ENCODE peak calls at places on chromosome 10, in seven cellular contexts. P is left lung, B is upper lobe of right lung, V is heart right ventricle, U is Panc1, I is HCT116, T is heart left ventricle. F is an unnamed sample.
A peak's percentile ranks its signal among the peaks of the same experiment; 100 is the strongest.

GRCh38 chr10:127755758-127756157 is 18.8 kb downstream of the FOXI2 start:
- ATAC-seq in U (no peak), I (no peak), V (no peak), B (peak; percentile 96), T (no peak), P (peak; percentile 88), F (no peak)

GRCh38 chr10:35890061-35890969 is 248.2 kb upstream of the FZD8 start:
- ATAC-seq in B (peak; percentile 70), P (no peak), I (no peak), U (peak; percentile 80), V (no peak), T (no peak), F (no peak)

GRCh38 chr10:98013122-98013521 is 17.3 kb downstream of the CRTAC1 start:
- ATAC-seq in I (peak; percentile 69), V (no peak), P (no peak), U (no peak), B (no peak), T (no peak), F (no peak)

GRCh38 chr10:11330383-11331020 is 280.9 kb downstream of the USP6NL start:
- ATAC-seq in B (no peak), I (no peak), P (no peak), V (peak; percentile 73), T (peak; percentile 42), U (no peak), F (no peak)

GRCh38 chr10:124688366-124688765 is 55.8 kb downstream of the FAM53B start:
- ATAC-seq in I (no peak), V (no peak), T (no peak), U (no peak), B (no peak), P (no peak), F (no peak)

GRCh38 chr10:33094263-33095051 is 136.4 kb upstream of the ITGB1 start:
- ATAC-seq in B (no peak), U (no peak), I (no peak), V (peak; percentile 75), P (no peak), T (peak; percentile 71), F (no peak)

GRCh38 chr10:55485827-55486226 is 684.8 kb upstream of the PCDH15 start:
- ATAC-seq in B (no peak), I (no peak), V (no peak), T (no peak), P (no peak), U (no peak), F (no peak)

GRCh38 chr10:3746634-3747033 is 38.4 kb downstream of the KLF6 start:
- ATAC-seq in I (no peak), V (no peak), B (no peak), P (no peak), T (no peak), U (no peak), F (no peak)

GRCh38 chr10:103869336-103869735 is 14.0 kb upstream of the SH3PXD2A start:
- ATAC-seq in T (no peak), B (no peak), V (no peak), U (no peak), P (no peak), I (no peak), F (no peak)

GRCh38 chr10:9824546-9825164 is 1193.0 kb upstream of the CELF2 start:
- ATAC-seq in U (no peak), B (peak; percentile 43), T (no peak), V (no peak), P (peak; percentile 18), I (no peak), F (no peak)

GRCh38 chr10:24651923-24652322 is 71.8 kb downstream of the ARHGAP21 start:
- ATAC-seq in T (peak; percentile 52), B (no peak), U (no peak), I (no peak), P (no peak), V (peak; percentile 56), F (no peak)

GRCh38 chr10:12397147-12397896 is 48.0 kb downstream of the CAMK1D start:
- ATAC-seq in I (no peak), V (no peak), B (no peak), U (no peak), T (no peak), P (peak; percentile 51), F (no peak)

GRCh38 chr10:81873932-81874816 is 820 bp upstream of the NRG3 start:
- ATAC-seq in T (peak; percentile 56), I (no peak), P (peak; percentile 99), B (peak; percentile 94), U (peak; percentile 85), V (peak; percentile 49), F (peak; percentile 19)

GRCh38 chr10:112261281-112261822 is 21.8 kb upstream of the TECTB start:
- ATAC-seq in T (no peak), P (peak; percentile 83), I (no peak), V (no peak), U (no peak), B (peak; percentile 78), F (peak; percentile 34)

GRCh38 chr10:16986406-16987128 is 143.0 kb downstream of the CUBN start:
- ATAC-seq in V (peak; percentile 67), I (no peak), T (peak; percentile 74), B (peak; percentile 33), U (peak; percentile 84), P (peak; percentile 72), F (peak; percentile 18)

DNA sequence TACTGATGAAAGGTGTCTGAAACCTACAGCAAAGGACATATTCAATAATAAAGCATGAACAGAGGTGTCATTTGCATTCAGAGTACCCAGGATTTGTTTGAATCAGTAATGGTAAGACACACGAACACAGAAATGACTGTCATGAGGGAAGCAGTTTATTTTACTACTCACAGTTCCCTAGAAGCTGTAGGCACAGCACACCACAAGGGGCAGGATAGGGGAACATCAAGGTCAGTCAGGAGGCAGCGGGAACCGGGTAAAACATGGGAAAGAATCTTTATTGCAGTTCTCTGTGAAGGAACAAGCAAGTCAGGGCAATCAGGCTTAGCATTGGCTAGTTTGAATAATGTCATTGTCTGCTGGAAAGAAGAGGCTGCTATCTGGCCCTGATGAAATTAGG is 70.2 kb upstream of the PDSS1 start:
- ATAC-seq in B (peak; percentile 60), U (no peak), P (no peak), T (no peak), V (no peak), I (peak; percentile 75), F (no peak)
- TF ChIP-seq CTCF in B (no peak), U (peak; percentile 15), P (no peak), T (no peak), V (no peak), I (peak; percentile 53), F (no peak)

DNA sequence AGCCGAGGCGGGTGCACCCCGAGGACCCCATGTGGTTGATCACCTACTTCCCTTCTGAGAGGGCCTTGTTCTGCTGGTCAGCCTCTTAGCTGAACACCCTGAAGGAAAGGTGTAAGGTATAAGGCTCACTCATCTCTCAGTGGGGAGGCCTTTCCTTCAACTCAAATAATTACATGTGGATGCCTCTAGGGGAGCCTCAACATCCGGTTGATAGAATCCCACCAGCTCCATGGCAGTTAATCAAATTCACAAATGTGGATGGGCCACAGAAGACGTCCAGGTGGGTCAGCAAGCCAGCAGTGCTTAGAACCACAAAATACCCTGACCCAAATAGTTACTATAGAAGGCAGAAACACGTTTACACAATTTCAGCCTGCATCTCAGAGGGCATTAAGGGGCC is 37.7 kb upstream of the ZNF32 start:
- ATAC-seq in I (no peak), P (no peak), B (no peak), T (no peak), U (no peak), V (no peak), F (no peak)
- TF ChIP-seq CTCF in I (peak; percentile 16), P (no peak), B (no peak), T (no peak), U (peak; percentile 46), V (no peak), F (no peak)

DNA sequence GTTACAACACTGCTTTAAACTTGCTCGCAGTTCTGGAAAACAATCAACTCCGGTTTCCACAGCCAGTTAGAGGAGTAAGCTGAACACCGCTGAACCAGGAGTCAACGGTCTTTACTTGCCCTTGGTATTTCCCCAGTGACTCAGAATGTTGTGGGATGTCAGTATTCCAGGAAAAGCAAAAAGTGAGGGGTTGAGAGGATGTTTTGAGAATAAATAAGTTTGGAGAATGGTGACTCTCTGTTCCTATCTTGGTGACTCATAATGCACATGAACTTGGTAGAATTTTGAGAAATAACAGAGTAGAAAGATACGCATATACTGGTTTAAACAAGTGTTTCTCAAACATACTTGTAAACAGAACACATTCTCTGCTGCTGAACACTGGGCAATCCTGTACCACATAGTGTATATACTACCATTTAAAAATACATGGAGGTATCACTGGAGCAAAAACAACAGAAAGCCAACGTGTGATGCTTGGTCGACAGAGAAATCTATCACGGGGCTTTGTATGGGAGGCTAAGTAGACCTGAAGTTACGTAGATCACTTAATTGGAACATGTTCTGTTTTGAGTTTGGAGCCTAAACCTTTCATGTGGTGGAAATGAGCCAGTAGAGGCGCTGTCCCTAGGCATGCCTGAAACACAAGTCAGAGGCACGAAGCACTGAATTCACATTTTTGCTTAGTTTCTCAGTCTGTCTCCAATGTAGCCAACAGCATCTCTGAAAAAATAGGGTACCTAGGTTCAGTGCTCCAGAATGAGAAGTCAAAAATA is 534.3 kb downstream of the PARD3 start:
- ATAC-seq in P (peak; percentile 73), B (peak; percentile 22), U (peak; percentile 97), T (peak; percentile 68), I (no peak), V (peak; percentile 68), F (peak; percentile 93)
- TF ChIP-seq CTCF in P (no peak), B (no peak), U (peak; percentile 37), T (no peak), I (peak; percentile 15), V (no peak), F (no peak)

DNA sequence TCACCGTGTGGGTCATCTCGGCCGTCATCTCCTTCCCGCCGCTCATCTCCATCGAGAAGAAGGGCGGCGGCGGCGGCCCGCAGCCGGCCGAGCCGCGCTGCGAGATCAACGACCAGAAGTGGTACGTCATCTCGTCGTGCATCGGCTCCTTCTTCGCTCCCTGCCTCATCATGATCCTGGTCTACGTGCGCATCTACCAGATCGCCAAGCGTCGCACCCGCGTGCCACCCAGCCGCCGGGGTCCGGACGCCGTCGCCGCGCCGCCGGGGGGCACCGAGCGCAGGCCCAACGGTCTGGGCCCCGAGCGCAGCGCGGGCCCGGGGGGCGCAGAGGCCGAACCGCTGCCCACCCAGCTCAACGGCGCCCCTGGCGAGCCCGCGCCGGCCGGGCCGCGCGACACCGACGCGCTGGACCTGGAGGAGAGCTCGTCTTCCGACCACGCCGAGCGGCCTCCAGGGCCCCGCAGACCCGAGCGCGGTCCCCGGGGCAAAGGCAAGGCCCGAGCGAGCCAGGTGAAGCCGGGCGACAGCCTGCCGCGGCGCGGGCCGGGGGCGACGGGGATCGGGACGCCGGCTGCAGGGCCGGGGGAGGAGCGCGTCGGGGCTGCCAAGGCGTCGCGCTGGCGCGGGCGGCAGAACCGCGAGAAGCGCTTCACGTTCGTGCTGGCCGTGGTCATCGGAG is 1.8 kb downstream of the ADRA2A start:
- ATAC-seq in T (no peak), V (no peak), P (no peak), B (no peak), I (no peak), U (no peak), F (no peak)
- TF ChIP-seq CTCF in T (no peak), V (no peak), P (no peak), B (no peak), I (no peak), U (no peak), F (no peak)